ENCODE peak calls at places on chromosomes 1 and 21, in four cellular contexts. Q is NCI-H1417, C is ascending aorta, L is ELF-1. Z is an unnamed sample.

GRCh38 chr1:98296681-98297080 is 364.8 kb upstream of the SNX7 start:
- DNase-seq in Q (no peak), C (no peak), L (no peak), Z (no peak)

GRCh38 chr1:106678661-106679060 is 377.8 kb upstream of the PRMT6 start:
- DNase-seq in Q (no peak), C (no peak), L (no peak), Z (no peak)

GRCh38 chr1:150564051-150564991 is 15.1 kb downstream of the MCL1 start:
- DNase-seq in Q (no peak), C (no peak), L (no peak), Z (no peak)

GRCh38 chr21:46544003-46544402 is 60.9 kb downstream of the S100B start:
- DNase-seq in Q (no peak), C (no peak), L (no peak), Z (no peak)

GRCh38 chr21:37891953-37892352 is 24.3 kb downstream of the KCNJ6 start:
- DNase-seq in Q (no peak), C (no peak), L (no peak), Z (no peak)

GRCh38 chr21:43345746-43346409 is 81.1 kb downstream of the SIK1 start:
- DNase-seq in Q (no peak), C (peak), L (no peak), Z (no peak)

GRCh38 chr1:200838676-200839445 is 33.9 kb upstream of the GPR25 start:
- DNase-seq in Q (no peak), C (no peak), L (no peak), Z (no peak)

GRCh38 chr1:157105988-157106812 is 6.6 kb upstream of the ETV3L start:
- DNase-seq in Q (no peak), C (peak), L (no peak), Z (no peak)

GRCh38 chr1:72281144-72281543 is 1.2 kb downstream of the NEGR1 start:
- DNase-seq in Q (no peak), C (no peak), L (no peak), Z (peak)

GRCh38 chr1:98920441-98921110 is 84.1 kb downstream of the PLPPR5 start:
- DNase-seq in Q (no peak), C (no peak), L (no peak), Z (no peak)

GRCh38 chr1:53328009-53328489 is at the start of gene LRP8:
- DNase-seq in Q (peak), C (peak), L (peak), Z (peak)

GRCh38 chr1:246530482-246530881 is 23.4 kb upstream of the SMYD3 start:
- DNase-seq in Q (no peak), C (no peak), L (no peak), Z (no peak)

GRCh38 chr1:162374406-162374805 is 2.2 kb downstream of the SPATA46 start:
- DNase-seq in Q (no peak), C (no peak), L (no peak), Z (no peak)

GRCh38 chr1:167229719-167230385 is 9.2 kb downstream of the POU2F1 start:
- DNase-seq in Q (no peak), C (no peak), L (no peak), Z (no peak)

GRCh38 chr1:227748496-227749182 is 13.4 kb downstream of the SNAP47 start:
- DNase-seq in Q (no peak), C (no peak), L (no peak), Z (no peak)

GRCh38 chr1:215992620-215993019 is 425.5 kb downstream of the KCTD3 start:
- DNase-seq in Q (peak), C (no peak), L (peak), Z (no peak)

GRCh38 chr1:66493731-66494130 is 40.2 kb upstream of the SGIP1 start:
- DNase-seq in Q (no peak), C (no peak), L (no peak), Z (no peak)

GRCh38 chr1:29083318-29084195 is 40.1 kb downstream of the TMEM200B start:
- DNase-seq in Q (no peak), C (no peak), L (no peak), Z (no peak)

GRCh38 chr1:22341791-22342605 is 109.7 kb upstream of the ZBTB40 start:
- DNase-seq in Q (peak), C (no peak), L (peak), Z (peak)

GRCh38 chr1:228305721-228306152 is 97.9 kb downstream of the OBSCN start:
- DNase-seq in Q (no peak), C (peak), L (no peak), Z (no peak)

GRCh38 chr1:19450811-19451564 is 34.4 kb downstream of the CAPZB start:
- DNase-seq in Q (no peak), C (peak), L (no peak), Z (no peak)